ENCODE peak calls at places on chromosomes 11 and 22, in six cellular contexts. B is CD8-positive, alpha-beta T cell; K is prostate gland; V is neural crest cell; Z is adrenal gland; G is A549. R is an unnamed sample.

GRCh38 chr11:65932558-65932919 is 12.7 kb upstream of the TSGA10IP start:
- DNase-seq in B (no peak), K (no peak), V (no peak), Z (no peak), G (peak), R (peak)

GRCh38 chr11:17747131-17747955 is 12.8 kb downstream of the KCNC1 start:
- DNase-seq in B (no peak), K (no peak), V (no peak), Z (no peak), G (no peak), R (peak)

GRCh38 chr11:134792044-134792443 is 380.0 kb upstream of the B3GAT1 start:
- DNase-seq in B (no peak), K (no peak), V (no peak), Z (no peak), G (no peak), R (no peak)

GRCh38 chr22:49701380-49702067 is 126.1 kb downstream of the BRD1 start:
- DNase-seq in B (no peak), K (no peak), V (no peak), Z (no peak), G (no peak), R (no peak)

GRCh38 chr11:42967653-42968052 is 344.1 kb upstream of the API5 start:
- DNase-seq in B (no peak), K (no peak), V (no peak), Z (no peak), G (no peak), R (no peak)

GRCh38 chr22:50676661-50677492 is 4.3 kb downstream of the SHANK3 start:
- DNase-seq in B (no peak), K (no peak), V (no peak), Z (no peak), G (no peak), R (no peak)

GRCh38 chr22:21624120-21624879 is 5.5 kb downstream of the YDJC start:
- DNase-seq in B (no peak), K (peak), V (peak), Z (no peak), G (peak), R (peak)

GRCh38 chr11:132402056-132402684 is 1031.8 kb downstream of the NTM start:
- DNase-seq in B (no peak), K (no peak), V (peak), Z (no peak), G (peak), R (no peak)

GRCh38 chr22:22704156-22704946 is 59.9 kb downstream of the GGTLC2 start:
- DNase-seq in B (no peak), K (no peak), V (no peak), Z (peak), G (no peak), R (no peak)

GRCh38 chr22:37967637-37968451 is 14.3 kb downstream of the POLR2F start:
- DNase-seq in B (no peak), K (no peak), V (no peak), Z (no peak), G (no peak), R (no peak)

GRCh38 chr11:123653405-123653996 is 923 bp downstream of the SCN3B start:
- DNase-seq in B (no peak), K (no peak), V (peak), Z (no peak), G (peak), R (peak)

GRCh38 chr11:128903248-128904041 is 12.3 kb downstream of the KCNJ5 start:
- DNase-seq in B (no peak), K (no peak), V (no peak), Z (no peak), G (no peak), R (no peak)

GRCh38 chr11:99973993-99974392 is 713.1 kb upstream of the ARHGAP42 start:
- DNase-seq in B (no peak), K (no peak), V (no peak), Z (no peak), G (peak), R (no peak)

GRCh38 chr11:16154715-16155396 is 201.5 kb downstream of the SOX6 start:
- DNase-seq in B (no peak), K (no peak), V (no peak), Z (no peak), G (peak), R (peak)

GRCh38 chr11:65103476-65103875 is 7.5 kb downstream of the VPS51 start:
- DNase-seq in B (no peak), K (no peak), V (no peak), Z (no peak), G (no peak), R (no peak)

GRCh38 chr11:13337986-13338436 is 60.4 kb downstream of the BMAL1 start:
- DNase-seq in B (no peak), K (no peak), V (no peak), Z (no peak), G (peak), R (no peak)

GRCh38 chr22:39653787-39654077 is 83.2 kb downstream of the CACNA1I start:
- DNase-seq in B (no peak), K (no peak), V (no peak), Z (no peak), G (no peak), R (no peak)

GRCh38 chr11:126451211-126451802 is 95.8 kb downstream of the ST3GAL4 start:
- DNase-seq in B (no peak), K (no peak), V (no peak), Z (no peak), G (no peak), R (no peak)

GRCh38 chr11:859394-860131 is 16.9 kb downstream of the TSPAN4 start:
- DNase-seq in B (no peak), K (peak), V (no peak), Z (peak), G (peak), R (peak)

GRCh38 chr11:111676878-111677585 is 74.8 kb downstream of the SIK2 start:
- DNase-seq in B (no peak), K (no peak), V (no peak), Z (no peak), G (no peak), R (no peak)

GRCh38 chr22:36571991-36572390 is 43.0 kb upstream of the EIF3D start:
- DNase-seq in B (no peak), K (no peak), V (no peak), Z (no peak), G (peak), R (no peak)

GRCh38 chr11:64507832-64508375 is 83.1 kb upstream of the SLC22A12 start:
- DNase-seq in B (no peak), K (no peak), V (no peak), Z (no peak), G (no peak), R (no peak)

GRCh38 chr11:65649656-65650546 is 12.0 kb downstream of the SIPA1 start:
- DNase-seq in B (no peak), K (no peak), V (no peak), Z (no peak), G (no peak), R (no peak)

GRCh38 chr11:60767388-60767811 is 10.7 kb downstream of the MS4A15 start:
- DNase-seq in B (no peak), K (no peak), V (peak), Z (no peak), G (peak), R (no peak)

GRCh38 chr22:32733196-32733595 is 68.3 kb upstream of the TIMP3 start:
- DNase-seq in B (no peak), K (no peak), V (no peak), Z (no peak), G (no peak), R (no peak)

GRCh38 chr11:122690292-122690691 is 34.8 kb downstream of the UBASH3B start:
- DNase-seq in B (no peak), K (no peak), V (no peak), Z (no peak), G (no peak), R (no peak)

GRCh38 chr11:8330416-8330815 is 66.7 kb upstream of the LMO1 start:
- DNase-seq in B (no peak), K (no peak), V (no peak), Z (no peak), G (no peak), R (no peak)

GRCh38 chr11:27204527-27204926 is 158.5 kb downstream of the CCDC34 start:
- DNase-seq in B (no peak), K (no peak), V (no peak), Z (no peak), G (peak), R (peak)
- TF ChIP-seq CTCF in B (no peak), K (no peak), V (peak), Z (no peak), G (peak), R (no peak)

DNA sequence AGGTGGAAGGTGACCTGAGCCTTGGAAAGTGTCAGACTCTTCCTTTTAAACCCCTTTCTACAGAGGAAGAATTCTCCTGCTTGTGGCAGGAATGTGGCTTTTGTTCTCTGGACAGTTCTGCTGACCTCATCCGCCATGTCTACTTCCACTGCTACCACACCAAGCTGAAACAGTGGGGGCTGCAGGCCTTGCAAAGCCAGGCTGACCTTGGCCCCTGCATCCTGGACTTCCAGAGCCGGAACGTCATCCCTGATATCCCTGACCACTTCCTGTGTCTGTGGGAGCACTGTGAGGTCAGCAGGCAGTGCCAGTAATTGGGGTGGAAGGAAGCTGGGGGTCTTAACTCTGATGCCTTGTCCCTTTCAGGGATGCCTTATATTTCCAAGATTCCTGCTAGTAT is 9.3 kb downstream of the HINFP start:
- DNase-seq in B (no peak), K (no peak), V (no peak), Z (no peak), G (no peak), R (no peak)
- TF ChIP-seq CTCF in B (no peak), K (no peak), V (no peak), Z (no peak), G (no peak), R (no peak)

GRCh38 chr11:110185599-110185998 is 92.4 kb downstream of the ZC3H12C start:
- DNase-seq in B (no peak), K (no peak), V (no peak), Z (no peak), G (no peak), R (no peak)

GRCh38 chr11:110187731-110188130 is 94.5 kb downstream of the ZC3H12C start:
- DNase-seq in B (no peak), K (no peak), V (no peak), Z (no peak), G (no peak), R (no peak)

GRCh38 chr11:110186867-110187266 is 93.7 kb downstream of the ZC3H12C start:
- DNase-seq in B (no peak), K (no peak), V (no peak), Z (no peak), G (no peak), R (no peak)

GRCh38 chr11:110184974-110185597 is 91.9 kb downstream of the ZC3H12C start:
- DNase-seq in B (no peak), K (no peak), V (no peak), Z (peak), G (no peak), R (no peak)

DNA sequence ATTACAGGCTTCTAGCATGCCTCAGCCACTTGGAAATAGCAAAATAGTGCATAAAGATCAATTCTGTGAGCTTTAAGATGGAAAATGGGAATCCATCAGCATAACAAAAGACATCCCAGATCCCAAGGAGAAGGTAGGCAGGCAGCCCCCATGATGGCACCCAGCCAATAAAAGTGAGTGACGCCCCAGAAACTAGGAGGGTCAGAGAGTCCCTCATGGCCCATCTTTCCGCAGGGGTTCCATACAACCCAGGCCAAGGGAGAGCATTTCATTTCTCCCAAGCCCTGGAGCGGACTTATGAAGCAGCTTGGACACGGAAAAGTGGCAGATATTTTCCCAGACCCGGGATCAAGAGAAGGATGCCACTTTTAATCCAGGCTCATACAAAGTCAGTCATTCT is 93.3 kb downstream of the ZC3H12C start:
- DNase-seq in B (no peak), K (no peak), V (no peak), Z (no peak), G (no peak), R (no peak)
- TF ChIP-seq CTCF in B (no peak), K (no peak), V (no peak), Z (no peak), G (no peak), R (no peak)

GRCh38 chr11:73597956-73598718 is at the start of gene FAM168A:
- DNase-seq in B (peak), K (peak), V (peak), Z (peak), G (peak), R (peak)
- TF ChIP-seq CTCF in B (no peak), K (no peak), V (peak), Z (peak), G (no peak), R (no peak)

GRCh38 chr11:27158763-27159679 is 118.4 kb downstream of the BBOX1 start:
- DNase-seq in B (no peak), K (peak), V (peak), Z (peak), G (peak), R (peak)
- TF ChIP-seq CTCF in B (no peak), K (peak), V (peak), Z (peak), G (peak), R (peak)

R was measured in Calu3.